ENCODE peak calls at places on chromosomes 1 and 21, in five cellular contexts. One of them, this sample, is unnamed.

GRCh38 chr21:44732956-44733355 is 21.6 kb upstream of the TSPEAR start:
- DNase-seq in transverse colon: no peak
- DNase-seq in suprapubic skin: peak; percentile 47
- DNase-seq in stomach: no peak
- DNase-seq in endothelial cell of umbilical vein: no peak
- DNase-seq in this sample: no peak

GRCh38 chr1:81695741-81696140 is 105.0 kb upstream of the ADGRL2 start:
- DNase-seq in transverse colon: no peak
- DNase-seq in endothelial cell of umbilical vein: peak; percentile 89
- DNase-seq in stomach: no peak
- DNase-seq in suprapubic skin: no peak
- DNase-seq in this sample: no peak

GRCh38 chr1:28602536-28603439 is 10.7 kb downstream of the RAB42 start:
- DNase-seq in endothelial cell of umbilical vein: peak; percentile 72
- DNase-seq in stomach: peak; percentile 48
- DNase-seq in suprapubic skin: no peak
- DNase-seq in transverse colon: peak; percentile 55
- DNase-seq in this sample: no peak

GRCh38 chr1:21239181-21239580 is 51.1 kb downstream of the ECE1 start:
- DNase-seq in stomach: no peak
- DNase-seq in endothelial cell of umbilical vein: no peak
- DNase-seq in suprapubic skin: no peak
- DNase-seq in transverse colon: no peak
- DNase-seq in this sample: no peak

GRCh38 chr1:111513410-111514020 is 10.1 kb upstream of the ADORA3 start:
- DNase-seq in endothelial cell of umbilical vein: peak; percentile 73
- DNase-seq in transverse colon: no peak
- DNase-seq in stomach: no peak
- DNase-seq in suprapubic skin: no peak
- DNase-seq in this sample: no peak

GRCh38 chr1:85576642-85577420 is 3.7 kb upstream of the CCN1 start:
- DNase-seq in endothelial cell of umbilical vein: peak; percentile 87
- DNase-seq in stomach: peak; percentile 71
- DNase-seq in transverse colon: peak; percentile 78
- DNase-seq in suprapubic skin: peak; percentile 93
- DNase-seq in this sample: peak; percentile 89

GRCh38 chr1:39045231-39045630 is 19.1 kb downstream of the NDUFS5 start:
- DNase-seq in transverse colon: no peak
- DNase-seq in stomach: no peak
- DNase-seq in suprapubic skin: no peak
- DNase-seq in endothelial cell of umbilical vein: no peak
- DNase-seq in this sample: no peak

GRCh38 chr1:28160677-28161328 is 15.7 kb downstream of the PTAFR start:
- DNase-seq in endothelial cell of umbilical vein: peak; percentile 89
- DNase-seq in stomach: no peak
- DNase-seq in transverse colon: peak; percentile 46
- DNase-seq in suprapubic skin: no peak
- DNase-seq in this sample: no peak

GRCh38 chr1:41898191-41898713 is 20.5 kb downstream of the HIVEP3 start:
- DNase-seq in stomach: no peak
- DNase-seq in suprapubic skin: no peak
- DNase-seq in transverse colon: peak; percentile 45
- DNase-seq in endothelial cell of umbilical vein: peak; percentile 45
- DNase-seq in this sample: no peak

GRCh38 chr1:1084372-1085170 is 10.5 kb upstream of the RNF223 start:
- DNase-seq in suprapubic skin: no peak
- DNase-seq in stomach: peak; percentile 23
- DNase-seq in transverse colon: peak; percentile 7
- DNase-seq in endothelial cell of umbilical vein: no peak
- DNase-seq in this sample: no peak

GRCh38 chr1:226980565-226981385 is 40.7 kb downstream of the COQ8A start:
- DNase-seq in transverse colon: no peak
- DNase-seq in stomach: peak; percentile 71
- DNase-seq in endothelial cell of umbilical vein: no peak
- DNase-seq in suprapubic skin: no peak
- DNase-seq in this sample: no peak

GRCh38 chr1:151210830-151211229 is 12.5 kb downstream of the PIP5K1A start:
- DNase-seq in transverse colon: no peak
- DNase-seq in suprapubic skin: no peak
- DNase-seq in endothelial cell of umbilical vein: no peak
- DNase-seq in stomach: no peak
- DNase-seq in this sample: no peak

GRCh38 chr1:234103198-234103597 is 198.7 kb downstream of the SLC35F3 start:
- DNase-seq in transverse colon: no peak
- DNase-seq in suprapubic skin: no peak
- DNase-seq in endothelial cell of umbilical vein: no peak
- DNase-seq in stomach: no peak
- DNase-seq in this sample: no peak

GRCh38 chr1:159000070-159000409 is 9.7 kb upstream of the IFI16 start:
- DNase-seq in stomach: no peak
- DNase-seq in endothelial cell of umbilical vein: no peak
- DNase-seq in suprapubic skin: no peak
- DNase-seq in transverse colon: no peak
- DNase-seq in this sample: no peak

GRCh38 chr1:205979301-205979700 is 23.9 kb downstream of the RAB7B start:
- DNase-seq in stomach: no peak
- DNase-seq in transverse colon: no peak
- DNase-seq in suprapubic skin: peak; percentile 51
- DNase-seq in endothelial cell of umbilical vein: no peak
- DNase-seq in this sample: no peak

GRCh38 chr1:27060879-27061278 is 48.2 kb upstream of the TENT5B start:
- DNase-seq in suprapubic skin: no peak
- DNase-seq in transverse colon: no peak
- DNase-seq in endothelial cell of umbilical vein: no peak
- DNase-seq in stomach: no peak
- DNase-seq in this sample: no peak

GRCh38 chr1:67889940-67890567 is 56.8 kb upstream of the GNG12 start:
- DNase-seq in stomach: no peak
- DNase-seq in endothelial cell of umbilical vein: peak; percentile 93
- DNase-seq in suprapubic skin: no peak
- DNase-seq in transverse colon: no peak
- DNase-seq in this sample: no peak

GRCh38 chr1:201661823-201662213 is 122.9 kb downstream of the NAV1 start:
- DNase-seq in suprapubic skin: no peak
- DNase-seq in endothelial cell of umbilical vein: no peak
- DNase-seq in transverse colon: no peak
- DNase-seq in stomach: no peak
- DNase-seq in this sample: no peak

GRCh38 chr1:61708953-61709907 is 15.7 kb downstream of the TM2D1 start:
- DNase-seq in stomach: no peak
- DNase-seq in transverse colon: no peak
- DNase-seq in endothelial cell of umbilical vein: peak; percentile 10
- DNase-seq in suprapubic skin: no peak
- DNase-seq in this sample: no peak

GRCh38 chr21:15445327-15445726 is 284.5 kb upstream of the USP25 start:
- DNase-seq in transverse colon: no peak
- DNase-seq in suprapubic skin: no peak
- DNase-seq in endothelial cell of umbilical vein: no peak
- DNase-seq in stomach: no peak
- DNase-seq in this sample: no peak

GRCh38 chr21:42414928-42415769 is 11.4 kb downstream of the UBASH3A start:
- DNase-seq in suprapubic skin: no peak
- DNase-seq in transverse colon: peak; percentile 55
- DNase-seq in stomach: peak; percentile 43
- DNase-seq in endothelial cell of umbilical vein: peak; percentile 16
- DNase-seq in this sample: no peak

GRCh38 chr1:226034482-226034881 is 28.0 kb upstream of the H3-3A start:
- DNase-seq in stomach: peak; percentile 68
- DNase-seq in transverse colon: peak; percentile 86
- DNase-seq in endothelial cell of umbilical vein: peak; percentile 89
- DNase-seq in suprapubic skin: peak; percentile 94
- DNase-seq in this sample: peak; percentile 54

DNA sequence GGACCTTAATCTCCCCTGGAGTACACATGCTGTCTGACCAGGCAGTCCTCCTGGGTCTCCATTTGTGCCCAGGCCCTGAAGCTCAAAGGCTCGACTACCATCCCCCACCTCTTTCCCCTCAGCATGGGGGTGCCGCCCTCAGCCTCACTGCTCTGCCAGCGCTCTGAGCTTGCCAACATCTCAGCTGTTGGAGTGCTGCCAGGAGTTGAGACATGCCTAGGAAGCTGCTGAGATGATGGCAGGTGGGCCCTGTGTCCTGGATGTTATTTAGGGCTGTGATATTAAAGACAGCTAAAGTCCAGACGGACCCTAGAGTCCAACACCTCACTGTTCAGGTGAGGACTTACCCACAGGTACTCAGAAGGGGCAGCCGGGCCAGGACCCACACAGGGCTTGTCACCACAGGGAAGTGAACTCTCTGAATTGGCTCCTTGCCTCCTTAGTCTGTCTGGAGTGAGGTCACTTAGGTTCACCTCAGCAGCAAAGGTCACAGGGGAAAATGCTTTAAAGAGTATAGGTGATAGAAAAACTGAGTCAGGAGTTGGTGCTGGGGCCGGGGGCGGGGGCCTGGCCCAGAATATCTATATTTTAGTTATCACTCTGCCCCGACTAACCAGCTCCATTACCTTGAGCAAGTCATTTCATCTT is 19.7 kb upstream of the KCNC4 start:
- DNase-seq in transverse colon: no peak
- DNase-seq in stomach: peak; percentile 48
- DNase-seq in endothelial cell of umbilical vein: no peak
- DNase-seq in suprapubic skin: no peak
- DNase-seq in this sample: no peak
- TF ChIP-seq POLR2AphosphoS5 in transverse colon: no peak
- TF ChIP-seq POLR2AphosphoS5 in stomach: no peak
- TF ChIP-seq POLR2AphosphoS5 in endothelial cell of umbilical vein: no peak
- TF ChIP-seq POLR2AphosphoS5 in suprapubic skin: no peak
- TF ChIP-seq POLR2AphosphoS5 in this sample: no peak

DNA sequence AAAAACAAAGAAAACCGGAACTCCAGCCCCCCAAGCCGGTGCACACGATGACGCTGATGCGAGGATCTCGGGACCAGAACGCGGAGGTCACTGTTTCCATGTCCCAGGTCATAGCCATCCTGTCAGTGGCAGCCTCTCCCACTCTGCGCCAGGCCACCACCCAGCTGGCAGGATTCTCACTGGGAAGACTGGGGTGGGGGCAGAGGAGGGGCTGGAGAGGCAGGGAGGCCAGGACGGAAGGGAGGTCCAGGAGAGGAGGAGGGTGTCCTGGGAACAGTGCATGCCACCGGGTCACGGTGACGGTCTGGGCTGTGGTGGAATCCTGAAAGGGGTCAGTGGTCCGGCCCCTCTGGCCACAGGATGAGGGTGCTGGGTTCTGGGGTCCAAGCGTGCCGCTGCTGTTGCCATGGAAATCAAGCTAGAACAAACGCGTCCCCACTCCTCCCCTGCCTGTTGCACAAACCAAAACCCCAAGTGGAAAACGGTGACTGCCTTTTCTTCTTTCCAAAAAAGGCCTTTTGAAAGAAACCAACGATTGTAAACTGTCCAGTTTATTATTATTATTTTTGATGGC is 26.1 kb downstream of the MRPL37 start:
- DNase-seq in transverse colon: no peak
- DNase-seq in suprapubic skin: no peak
- DNase-seq in stomach: no peak
- DNase-seq in endothelial cell of umbilical vein: no peak
- DNase-seq in this sample: no peak
- TF ChIP-seq POLR2AphosphoS5 in transverse colon: no peak
- TF ChIP-seq POLR2AphosphoS5 in suprapubic skin: no peak
- TF ChIP-seq POLR2AphosphoS5 in stomach: no peak
- TF ChIP-seq POLR2AphosphoS5 in endothelial cell of umbilical vein: no peak
- TF ChIP-seq POLR2AphosphoS5 in this sample: no peak

DNA sequence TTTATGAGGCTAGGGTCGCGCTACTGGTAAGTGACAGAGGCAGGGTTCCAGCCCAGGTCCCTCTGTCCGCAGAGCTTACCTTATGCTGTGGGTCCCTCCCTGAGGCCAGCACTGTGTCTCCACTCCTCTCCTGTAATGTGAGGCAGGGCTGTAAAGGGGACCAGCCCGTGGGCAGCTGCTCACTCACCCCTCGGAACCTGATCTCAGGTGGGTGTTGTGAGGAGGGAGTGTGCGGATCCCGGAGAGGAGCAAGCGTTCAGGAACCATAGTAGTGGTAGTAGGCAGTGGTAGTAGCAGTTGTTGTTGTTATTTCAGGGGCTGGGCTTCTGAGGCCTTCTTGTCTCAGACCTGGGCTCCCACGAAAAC is 1.7 kb downstream of the ZC3H12A start:
- DNase-seq in suprapubic skin: no peak
- DNase-seq in stomach: no peak
- DNase-seq in transverse colon: peak; percentile 13
- DNase-seq in endothelial cell of umbilical vein: no peak
- DNase-seq in this sample: no peak
- TF ChIP-seq POLR2AphosphoS5 in suprapubic skin: no peak
- TF ChIP-seq POLR2AphosphoS5 in stomach: no peak
- TF ChIP-seq POLR2AphosphoS5 in transverse colon: no peak
- TF ChIP-seq POLR2AphosphoS5 in endothelial cell of umbilical vein: no peak
- TF ChIP-seq POLR2AphosphoS5 in this sample: no peak

GRCh38 chr21:29017639-29018237 is 1.4 kb downstream of the RWDD2B start:
- DNase-seq in endothelial cell of umbilical vein: peak; percentile 82
- DNase-seq in suprapubic skin: no peak
- DNase-seq in transverse colon: no peak
- DNase-seq in stomach: no peak
- DNase-seq in this sample: no peak
- TF ChIP-seq POLR2AphosphoS5 in endothelial cell of umbilical vein: no peak
- TF ChIP-seq POLR2AphosphoS5 in suprapubic skin: no peak
- TF ChIP-seq POLR2AphosphoS5 in transverse colon: no peak
- TF ChIP-seq POLR2AphosphoS5 in stomach: no peak
- TF ChIP-seq POLR2AphosphoS5 in this sample: no peak

DNA sequence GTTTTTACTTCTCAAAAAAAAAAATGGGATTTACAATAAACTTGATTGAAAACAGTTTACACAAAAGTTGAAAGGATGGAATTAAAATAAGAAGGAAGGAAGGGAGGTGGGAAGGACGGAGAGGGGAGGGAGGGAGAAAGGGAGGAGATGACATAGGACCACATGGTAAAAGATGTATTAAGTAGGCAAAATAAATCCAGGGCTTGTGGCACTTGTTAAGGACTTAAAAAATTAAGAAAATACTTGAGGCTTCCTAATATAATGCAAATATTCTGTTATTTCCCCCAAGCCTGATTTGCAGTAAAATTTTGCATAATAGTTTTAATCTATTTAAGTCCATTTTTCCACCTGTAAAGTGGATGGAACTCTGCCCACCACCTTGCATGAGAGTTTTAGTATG is 27.5 kb downstream of the SLC30A10 start:
- DNase-seq in endothelial cell of umbilical vein: no peak
- DNase-seq in suprapubic skin: no peak
- DNase-seq in transverse colon: no peak
- DNase-seq in stomach: no peak
- DNase-seq in this sample: no peak
- TF ChIP-seq POLR2AphosphoS5 in endothelial cell of umbilical vein: no peak
- TF ChIP-seq POLR2AphosphoS5 in suprapubic skin: no peak
- TF ChIP-seq POLR2AphosphoS5 in transverse colon: no peak
- TF ChIP-seq POLR2AphosphoS5 in stomach: no peak
- TF ChIP-seq POLR2AphosphoS5 in this sample: no peak

This sample was measured in breast epithelium.